ENCODE peak calls at places on chromosomes 5 and 9, in four cellular contexts. One of them, this sample, is unnamed.

GRCh38 chr9:130946778-130947617 is 8.0 kb upstream of the FIBCD1 start:
- DNase-seq in fibroblast of pulmonary artery: peak
- DNase-seq in spleen: no peak
- DNase-seq in sigmoid colon: no peak
- DNase-seq in this sample: no peak

GRCh38 chr9:1083325-1083913 is 33.3 kb downstream of the DMRT2 start:
- DNase-seq in fibroblast of pulmonary artery: no peak
- DNase-seq in spleen: no peak
- DNase-seq in sigmoid colon: no peak
- DNase-seq in this sample: peak

GRCh38 chr9:81814794-81815464 is 113.3 kb upstream of the SPATA31D4 start:
- DNase-seq in fibroblast of pulmonary artery: no peak
- DNase-seq in spleen: no peak
- DNase-seq in sigmoid colon: no peak
- DNase-seq in this sample: no peak

GRCh38 chr9:136079211-136079915 is 15.7 kb downstream of the NACC2 start:
- DNase-seq in fibroblast of pulmonary artery: no peak
- DNase-seq in spleen: no peak
- DNase-seq in sigmoid colon: peak
- DNase-seq in this sample: no peak

GRCh38 chr5:87069974-87070608 is 197.6 kb upstream of the RASA1 start:
- DNase-seq in fibroblast of pulmonary artery: peak
- DNase-seq in spleen: no peak
- DNase-seq in sigmoid colon: no peak
- DNase-seq in this sample: peak

GRCh38 chr5:157356576-157356975 is 90.7 kb downstream of the CYFIP2 start:
- DNase-seq in fibroblast of pulmonary artery: no peak
- DNase-seq in spleen: no peak
- DNase-seq in sigmoid colon: no peak
- DNase-seq in this sample: no peak

GRCh38 chr9:113573303-113573958 is 109.9 kb downstream of the RGS3 start:
- DNase-seq in fibroblast of pulmonary artery: no peak
- DNase-seq in spleen: peak
- DNase-seq in sigmoid colon: peak
- DNase-seq in this sample: no peak

GRCh38 chr9:2015581-2016410 is 649 bp downstream of the SMARCA2 start:
- DNase-seq in fibroblast of pulmonary artery: peak
- DNase-seq in spleen: peak
- DNase-seq in sigmoid colon: peak
- DNase-seq in this sample: no peak

GRCh38 chr9:99445377-99445891 is 223.4 kb downstream of the SEC61B start:
- DNase-seq in fibroblast of pulmonary artery: peak
- DNase-seq in spleen: no peak
- DNase-seq in sigmoid colon: no peak
- DNase-seq in this sample: peak

GRCh38 chr5:52709171-52709925 is 78.4 kb upstream of the ITGA1 start:
- DNase-seq in fibroblast of pulmonary artery: peak
- DNase-seq in spleen: no peak
- DNase-seq in sigmoid colon: no peak
- DNase-seq in this sample: no peak

GRCh38 chr9:133935328-133936040 is 56.6 kb downstream of the VAV2 start:
- DNase-seq in fibroblast of pulmonary artery: peak
- DNase-seq in spleen: no peak
- DNase-seq in sigmoid colon: peak
- DNase-seq in this sample: no peak

GRCh38 chr5:128538249-128539037 is 398 bp upstream of the FBN2 start:
- DNase-seq in fibroblast of pulmonary artery: peak
- DNase-seq in spleen: peak
- DNase-seq in sigmoid colon: peak
- DNase-seq in this sample: peak

DNA sequence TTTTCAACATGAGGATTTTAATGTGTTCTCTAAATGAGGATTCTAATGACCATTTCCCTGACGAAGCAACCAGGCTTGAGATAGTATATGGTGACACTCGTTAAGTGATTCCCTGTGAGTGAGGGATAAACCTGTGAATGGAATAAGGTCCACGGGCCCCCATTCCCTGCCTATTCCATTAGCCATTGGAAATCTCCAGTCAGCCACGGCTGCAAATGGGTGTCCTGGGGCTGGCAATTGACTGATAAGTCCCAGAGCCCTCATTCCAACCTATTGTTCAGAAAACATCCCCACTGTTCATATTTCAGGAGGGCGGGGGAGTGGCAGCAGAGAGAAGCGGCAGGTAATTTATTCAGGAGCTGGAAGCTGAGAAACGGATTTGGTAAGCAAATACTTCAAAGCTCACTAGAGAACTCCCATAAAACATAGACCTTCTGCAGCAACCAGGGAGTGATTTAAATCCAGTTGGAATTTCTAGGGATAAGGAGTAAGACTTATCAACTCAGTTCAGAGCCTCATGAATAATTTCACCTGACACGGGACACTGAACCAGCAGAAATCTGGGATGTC is 42.0 kb downstream of the TMEM174 start:
- DNase-seq in fibroblast of pulmonary artery: no peak
- DNase-seq in spleen: no peak
- DNase-seq in sigmoid colon: no peak
- DNase-seq in this sample: no peak
- H3K4me3 ChIP-seq in fibroblast of pulmonary artery: no peak
- H3K4me3 ChIP-seq in spleen: no peak
- H3K4me3 ChIP-seq in sigmoid colon: no peak
- H3K4me3 ChIP-seq in this sample: no peak

GRCh38 chr5:153713913-153714312 is 223.4 kb downstream of the GRIA1 start:
- DNase-seq in fibroblast of pulmonary artery: peak
- DNase-seq in spleen: no peak
- DNase-seq in sigmoid colon: no peak
- DNase-seq in this sample: no peak

GRCh38 chr5:153714732-153715287 is 224.3 kb downstream of the GRIA1 start:
- DNase-seq in fibroblast of pulmonary artery: no peak
- DNase-seq in spleen: no peak
- DNase-seq in sigmoid colon: no peak
- DNase-seq in this sample: peak

GRCh38 chr5:153707626-153708025 is 217.2 kb downstream of the GRIA1 start:
- DNase-seq in fibroblast of pulmonary artery: no peak
- DNase-seq in spleen: no peak
- DNase-seq in sigmoid colon: no peak
- DNase-seq in this sample: no peak

GRCh38 chr5:153712946-153713345 is 222.5 kb downstream of the GRIA1 start:
- DNase-seq in fibroblast of pulmonary artery: no peak
- DNase-seq in spleen: no peak
- DNase-seq in sigmoid colon: no peak
- DNase-seq in this sample: no peak

DNA sequence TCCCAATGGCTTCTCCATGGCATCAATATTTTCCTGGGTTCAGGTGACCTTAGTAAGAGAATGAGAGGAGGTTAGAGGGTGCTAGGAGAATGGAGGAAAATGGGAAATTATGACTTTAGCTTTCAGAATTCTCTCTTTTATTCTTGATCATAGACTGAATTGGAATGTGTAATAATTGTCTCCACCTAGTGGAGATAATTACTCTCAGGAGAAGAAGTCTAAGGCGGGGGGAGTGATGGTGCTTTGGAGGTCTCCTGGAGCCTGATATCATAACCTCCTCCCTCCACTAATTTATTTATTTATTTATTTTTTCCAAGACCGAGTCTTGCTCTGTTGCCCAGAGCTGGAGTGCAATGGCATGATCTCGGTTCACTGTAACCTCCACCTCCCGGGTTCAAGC is 221.3 kb downstream of the GRIA1 start:
- DNase-seq in fibroblast of pulmonary artery: peak
- DNase-seq in spleen: no peak
- DNase-seq in sigmoid colon: no peak
- DNase-seq in this sample: no peak
- TF ChIP-seq CTCF in fibroblast of pulmonary artery: peak
- TF ChIP-seq CTCF in spleen: no peak
- TF ChIP-seq CTCF in sigmoid colon: no peak
- TF ChIP-seq CTCF in this sample: no peak

GRCh38 chr5:123157797-123158528 is 68.9 kb downstream of the PRDM6 start:
- DNase-seq in fibroblast of pulmonary artery: peak
- DNase-seq in spleen: no peak
- DNase-seq in sigmoid colon: no peak
- DNase-seq in this sample: peak
- H3K4me3 ChIP-seq in fibroblast of pulmonary artery: no peak
- H3K4me3 ChIP-seq in spleen: no peak
- H3K4me3 ChIP-seq in sigmoid colon: no peak
- H3K4me3 ChIP-seq in this sample: no peak

GRCh38 chr5:178831049-178831448 is 28.7 kb upstream of the ZNF354B start:
- DNase-seq in fibroblast of pulmonary artery: no peak
- DNase-seq in spleen: no peak
- DNase-seq in sigmoid colon: no peak
- DNase-seq in this sample: no peak
- TF ChIP-seq CTCF in fibroblast of pulmonary artery: no peak
- TF ChIP-seq CTCF in spleen: no peak
- TF ChIP-seq CTCF in sigmoid colon: no peak
- TF ChIP-seq CTCF in this sample: no peak

GRCh38 chr5:138873886-138874200 is 1.3 kb downstream of the LRRTM2 start:
- DNase-seq in fibroblast of pulmonary artery: no peak
- DNase-seq in spleen: no peak
- DNase-seq in sigmoid colon: no peak
- DNase-seq in this sample: no peak
- H3K4me3 ChIP-seq in fibroblast of pulmonary artery: no peak
- H3K4me3 ChIP-seq in spleen: no peak
- H3K4me3 ChIP-seq in sigmoid colon: no peak
- H3K4me3 ChIP-seq in this sample: peak

GRCh38 chr9:16028516-16028915 is 475.7 kb downstream of the CCDC171 start:
- DNase-seq in fibroblast of pulmonary artery: peak
- DNase-seq in spleen: no peak
- DNase-seq in sigmoid colon: no peak
- DNase-seq in this sample: no peak
- TF ChIP-seq CTCF in fibroblast of pulmonary artery: no peak
- TF ChIP-seq CTCF in spleen: no peak
- TF ChIP-seq CTCF in sigmoid colon: no peak
- TF ChIP-seq CTCF in this sample: no peak

DNA sequence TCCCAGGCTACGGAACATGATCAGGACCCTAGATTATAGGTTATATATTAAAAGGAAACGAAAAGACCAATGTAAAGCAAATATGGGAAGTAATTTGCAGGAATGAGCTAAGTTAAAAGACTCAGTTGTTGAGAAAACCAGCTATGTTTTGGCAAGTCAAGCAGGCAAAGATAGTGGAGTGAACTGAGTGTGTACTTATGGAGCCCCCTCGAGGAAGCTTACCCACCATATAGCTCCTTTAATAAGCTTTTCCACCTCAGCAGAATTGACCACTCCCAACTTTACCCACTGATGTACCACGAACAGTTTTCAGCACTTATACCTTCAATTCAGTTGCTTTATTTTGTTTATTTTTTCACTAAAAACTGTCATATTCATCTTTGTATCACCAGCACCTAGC is 57.3 kb upstream of the PJA2 start:
- DNase-seq in fibroblast of pulmonary artery: no peak
- DNase-seq in spleen: no peak
- DNase-seq in sigmoid colon: no peak
- DNase-seq in this sample: no peak
- H3K4me3 ChIP-seq in fibroblast of pulmonary artery: no peak
- H3K4me3 ChIP-seq in spleen: no peak
- H3K4me3 ChIP-seq in sigmoid colon: no peak
- H3K4me3 ChIP-seq in this sample: no peak